ENCODE peak calls at places on chromosome 3, in six cellular contexts. One of them, this sample, is unnamed.

GRCh38 chr3:171013822-171014748 is 12.4 kb downstream of the SLC2A2 start:
- DNase-seq in cardiac muscle cell: peak; percentile 57
- DNase-seq in AG09309: no peak
- DNase-seq in astrocyte of the spinal cord: no peak
- DNase-seq in transverse colon: no peak
- DNase-seq in HepG2: peak; percentile 96
- DNase-seq in this sample: no peak

GRCh38 chr3:43505351-43505750 is 116.5 kb downstream of the ANO10 start:
- DNase-seq in cardiac muscle cell: no peak
- DNase-seq in AG09309: peak; percentile 37
- DNase-seq in astrocyte of the spinal cord: peak; percentile 29
- DNase-seq in transverse colon: no peak
- DNase-seq in HepG2: no peak
- DNase-seq in this sample: no peak

GRCh38 chr3:10317961-10318350 is 3.0 kb downstream of the SEC13 start:
- DNase-seq in cardiac muscle cell: no peak
- DNase-seq in AG09309: no peak
- DNase-seq in astrocyte of the spinal cord: no peak
- DNase-seq in transverse colon: no peak
- DNase-seq in HepG2: no peak
- DNase-seq in this sample: no peak

GRCh38 chr3:13537926-13538325 is 11.0 kb upstream of the FBLN2 start:
- DNase-seq in cardiac muscle cell: peak; percentile 81
- DNase-seq in AG09309: peak; percentile 94
- DNase-seq in astrocyte of the spinal cord: peak; percentile 93
- DNase-seq in transverse colon: no peak
- DNase-seq in HepG2: no peak
- DNase-seq in this sample: peak; percentile 96

GRCh38 chr3:118244761-118245160 is 789.9 kb downstream of the IGSF11 start:
- DNase-seq in cardiac muscle cell: no peak
- DNase-seq in AG09309: no peak
- DNase-seq in astrocyte of the spinal cord: no peak
- DNase-seq in transverse colon: no peak
- DNase-seq in HepG2: no peak
- DNase-seq in this sample: no peak

GRCh38 chr3:190175490-190175889 is 54.8 kb upstream of the P3H2 start:
- DNase-seq in cardiac muscle cell: peak; percentile 25
- DNase-seq in AG09309: no peak
- DNase-seq in astrocyte of the spinal cord: no peak
- DNase-seq in transverse colon: no peak
- DNase-seq in HepG2: no peak
- DNase-seq in this sample: no peak

GRCh38 chr3:29144807-29145206 is 136.1 kb upstream of the RBMS3 start:
- DNase-seq in cardiac muscle cell: peak; percentile 80
- DNase-seq in AG09309: peak; percentile 8
- DNase-seq in astrocyte of the spinal cord: peak; percentile 78
- DNase-seq in transverse colon: peak; percentile 8
- DNase-seq in HepG2: no peak
- DNase-seq in this sample: peak; percentile 24

GRCh38 chr3:193829781-193830180 is 236.8 kb downstream of the OPA1 start:
- DNase-seq in cardiac muscle cell: peak; percentile 32
- DNase-seq in AG09309: no peak
- DNase-seq in astrocyte of the spinal cord: peak; percentile 81
- DNase-seq in transverse colon: peak; percentile 37
- DNase-seq in HepG2: no peak
- DNase-seq in this sample: no peak

GRCh38 chr3:130093741-130094391 is 12.2 kb downstream of the ALG1L2 start:
- DNase-seq in cardiac muscle cell: no peak
- DNase-seq in AG09309: no peak
- DNase-seq in astrocyte of the spinal cord: no peak
- DNase-seq in transverse colon: peak; percentile 57
- DNase-seq in HepG2: no peak
- DNase-seq in this sample: no peak

GRCh38 chr3:108175352-108175751 is 46.9 kb downstream of the IFT57 start:
- DNase-seq in cardiac muscle cell: no peak
- DNase-seq in AG09309: no peak
- DNase-seq in astrocyte of the spinal cord: peak; percentile 28
- DNase-seq in transverse colon: no peak
- DNase-seq in HepG2: no peak
- DNase-seq in this sample: no peak

GRCh38 chr3:21260507-21260906 is 490.5 kb downstream of the ZNF385D start:
- DNase-seq in cardiac muscle cell: no peak
- DNase-seq in AG09309: no peak
- DNase-seq in astrocyte of the spinal cord: no peak
- DNase-seq in transverse colon: no peak
- DNase-seq in HepG2: no peak
- DNase-seq in this sample: no peak

GRCh38 chr3:168865022-168865551 is 769.4 kb upstream of the GOLIM4 start:
- DNase-seq in cardiac muscle cell: peak; percentile 60
- DNase-seq in AG09309: no peak
- DNase-seq in astrocyte of the spinal cord: peak; percentile 66
- DNase-seq in transverse colon: no peak
- DNase-seq in HepG2: no peak
- DNase-seq in this sample: peak; percentile 19

GRCh38 chr3:168951368-168951767 is 712.1 kb downstream of the MECOM start:
- DNase-seq in cardiac muscle cell: no peak
- DNase-seq in AG09309: no peak
- DNase-seq in astrocyte of the spinal cord: no peak
- DNase-seq in transverse colon: no peak
- DNase-seq in HepG2: peak; percentile 24
- DNase-seq in this sample: no peak

GRCh38 chr3:11660242-11660641 is 16.5 kb upstream of the VGLL4 start:
- DNase-seq in cardiac muscle cell: no peak
- DNase-seq in AG09309: no peak
- DNase-seq in astrocyte of the spinal cord: no peak
- DNase-seq in transverse colon: peak; percentile 33
- DNase-seq in HepG2: peak; percentile 16
- DNase-seq in this sample: no peak

GRCh38 chr3:170469151-170470062 is 50.7 kb downstream of the CLDN11 start:
- DNase-seq in cardiac muscle cell: no peak
- DNase-seq in AG09309: peak; percentile 89
- DNase-seq in astrocyte of the spinal cord: peak; percentile 65
- DNase-seq in transverse colon: no peak
- DNase-seq in HepG2: no peak
- DNase-seq in this sample: peak; percentile 95

GRCh38 chr3:113867506-113867905 is 28.9 kb downstream of the GRAMD1C start:
- DNase-seq in cardiac muscle cell: no peak
- DNase-seq in AG09309: no peak
- DNase-seq in astrocyte of the spinal cord: peak; percentile 75
- DNase-seq in transverse colon: no peak
- DNase-seq in HepG2: no peak
- DNase-seq in this sample: no peak

GRCh38 chr3:170321326-170322034 is 36.0 kb upstream of the SKIL start:
- DNase-seq in cardiac muscle cell: no peak
- DNase-seq in AG09309: no peak
- DNase-seq in astrocyte of the spinal cord: peak; percentile 31
- DNase-seq in transverse colon: no peak
- DNase-seq in HepG2: no peak
- DNase-seq in this sample: no peak

GRCh38 chr3:179451335-179452165 is at the start of gene GNB4:
- DNase-seq in cardiac muscle cell: peak; percentile 93
- DNase-seq in AG09309: peak; percentile 40
- DNase-seq in astrocyte of the spinal cord: peak; percentile 89
- DNase-seq in transverse colon: peak; percentile 62
- DNase-seq in HepG2: no peak
- DNase-seq in this sample: peak; percentile 55

GRCh38 chr3:156727519-156728205 is 53.3 kb downstream of the TIPARP start:
- DNase-seq in cardiac muscle cell: no peak
- DNase-seq in AG09309: no peak
- DNase-seq in astrocyte of the spinal cord: no peak
- DNase-seq in transverse colon: no peak
- DNase-seq in HepG2: no peak
- DNase-seq in this sample: no peak

GRCh38 chr3:103002447-103002846 is 567.6 kb downstream of the ZPLD1 start:
- DNase-seq in cardiac muscle cell: no peak
- DNase-seq in AG09309: no peak
- DNase-seq in astrocyte of the spinal cord: peak; percentile 54
- DNase-seq in transverse colon: no peak
- DNase-seq in HepG2: no peak
- DNase-seq in this sample: no peak

GRCh38 chr3:185658504-185658912 is 72.4 kb downstream of the SENP2 start:
- DNase-seq in cardiac muscle cell: peak; percentile 97
- DNase-seq in AG09309: peak; percentile 97
- DNase-seq in astrocyte of the spinal cord: peak; percentile 97
- DNase-seq in transverse colon: peak; percentile 65
- DNase-seq in HepG2: peak; percentile 14
- DNase-seq in this sample: peak; percentile 67

GRCh38 chr3:49607796-49608195 is 53.5 kb downstream of the BSN start:
- DNase-seq in cardiac muscle cell: no peak
- DNase-seq in AG09309: no peak
- DNase-seq in astrocyte of the spinal cord: no peak
- DNase-seq in transverse colon: no peak
- DNase-seq in HepG2: no peak
- DNase-seq in this sample: no peak

GRCh38 chr3:72848703-72849081 is 447 bp upstream of the SHQ1 start:
- DNase-seq in cardiac muscle cell: no peak
- DNase-seq in AG09309: no peak
- DNase-seq in astrocyte of the spinal cord: no peak
- DNase-seq in transverse colon: no peak
- DNase-seq in HepG2: no peak
- DNase-seq in this sample: no peak

GRCh38 chr3:188947983-188948657 is 223.7 kb upstream of the TPRG1 start:
- DNase-seq in cardiac muscle cell: peak; percentile 100
- DNase-seq in AG09309: peak; percentile 61
- DNase-seq in astrocyte of the spinal cord: peak; percentile 100
- DNase-seq in transverse colon: peak; percentile 91
- DNase-seq in HepG2: no peak
- DNase-seq in this sample: peak; percentile 89

GRCh38 chr3:124467980-124468902 is 262.0 kb upstream of the UMPS start:
- DNase-seq in cardiac muscle cell: peak; percentile 52
- DNase-seq in AG09309: no peak
- DNase-seq in astrocyte of the spinal cord: peak; percentile 36
- DNase-seq in transverse colon: peak; percentile 41
- DNase-seq in HepG2: peak; percentile 20
- DNase-seq in this sample: no peak

GRCh38 chr3:122923611-122924010 is 104.0 kb downstream of the SEMA5B start:
- DNase-seq in cardiac muscle cell: no peak
- DNase-seq in AG09309: no peak
- DNase-seq in astrocyte of the spinal cord: no peak
- DNase-seq in transverse colon: no peak
- DNase-seq in HepG2: no peak
- DNase-seq in this sample: no peak

GRCh38 chr3:146747928-146748327 is 142.8 kb upstream of the PLSCR5 start:
- DNase-seq in cardiac muscle cell: peak; percentile 28
- DNase-seq in AG09309: peak; percentile 32
- DNase-seq in astrocyte of the spinal cord: peak; percentile 79
- DNase-seq in transverse colon: no peak
- DNase-seq in HepG2: no peak
- DNase-seq in this sample: peak; percentile 37

GRCh38 chr3:130490246-130490645 is 26.7 kb upstream of the COL6A6 start:
- DNase-seq in cardiac muscle cell: peak; percentile 19
- DNase-seq in AG09309: no peak
- DNase-seq in astrocyte of the spinal cord: no peak
- DNase-seq in transverse colon: no peak
- DNase-seq in HepG2: no peak
- DNase-seq in this sample: no peak

GRCh38 chr3:114892117-114892870 is 254.8 kb downstream of the ZBTB20 start:
- DNase-seq in cardiac muscle cell: no peak
- DNase-seq in AG09309: no peak
- DNase-seq in astrocyte of the spinal cord: no peak
- DNase-seq in transverse colon: no peak
- DNase-seq in HepG2: no peak
- DNase-seq in this sample: no peak

GRCh38 chr3:65963787-65964707 is 74.7 kb downstream of the MAGI1 start:
- DNase-seq in cardiac muscle cell: peak; percentile 91
- DNase-seq in AG09309: peak; percentile 74
- DNase-seq in astrocyte of the spinal cord: peak; percentile 90
- DNase-seq in transverse colon: no peak
- DNase-seq in HepG2: peak; percentile 47
- DNase-seq in this sample: peak; percentile 57
- H3K4me3 ChIP-seq in cardiac muscle cell: no peak overlapping the region
- H3K4me3 ChIP-seq in AG09309: no peak overlapping the region
- H3K4me3 ChIP-seq in astrocyte of the spinal cord: no peak overlapping the region
- H3K4me3 ChIP-seq in transverse colon: no peak overlapping the region
- H3K4me3 ChIP-seq in HepG2: no peak overlapping the region
- H3K4me3 ChIP-seq in this sample: no peak overlapping the region

DNA sequence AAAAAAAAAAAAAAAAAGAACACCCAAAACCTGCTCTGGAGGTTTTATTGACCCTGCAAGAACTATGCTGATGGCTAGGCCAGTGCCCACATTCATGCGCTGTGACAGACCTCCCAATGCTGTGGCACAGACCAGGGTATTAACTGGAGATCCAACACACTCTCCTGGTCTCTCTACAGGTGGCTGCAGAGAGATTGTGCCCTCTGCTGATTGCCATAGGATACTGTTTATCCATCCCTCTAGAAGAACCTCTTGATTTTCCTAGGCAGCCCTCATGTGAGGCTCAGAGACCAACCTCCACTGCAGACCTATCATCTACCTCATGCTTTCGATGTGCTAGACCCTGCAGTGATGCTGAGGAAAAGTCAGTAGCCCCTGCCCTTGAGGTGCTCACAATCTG is 125.5 kb upstream of the TRIM42 start:
- DNase-seq in cardiac muscle cell: no peak
- DNase-seq in AG09309: no peak
- DNase-seq in astrocyte of the spinal cord: no peak
- DNase-seq in transverse colon: no peak
- DNase-seq in HepG2: no peak
- DNase-seq in this sample: no peak
- TF ChIP-seq CTCF in cardiac muscle cell: no peak
- TF ChIP-seq CTCF in AG09309: peak; percentile 1
- TF ChIP-seq CTCF in astrocyte of the spinal cord: no peak
- TF ChIP-seq CTCF in transverse colon: no peak
- TF ChIP-seq CTCF in HepG2: peak; percentile 6
- TF ChIP-seq CTCF in this sample: no peak

GRCh38 chr3:44970916-44971490 is 5.0 kb downstream of the ZDHHC3 start:
- DNase-seq in cardiac muscle cell: no peak
- DNase-seq in AG09309: no peak
- DNase-seq in astrocyte of the spinal cord: no peak
- DNase-seq in transverse colon: no peak
- DNase-seq in HepG2: no peak
- DNase-seq in this sample: no peak
- H3K4me3 ChIP-seq in cardiac muscle cell: no peak overlapping the region
- H3K4me3 ChIP-seq in AG09309: no peak overlapping the region
- H3K4me3 ChIP-seq in astrocyte of the spinal cord: no peak overlapping the region
- H3K4me3 ChIP-seq in transverse colon: no peak overlapping the region
- H3K4me3 ChIP-seq in HepG2: no peak overlapping the region
- H3K4me3 ChIP-seq in this sample: no peak overlapping the region

DNA sequence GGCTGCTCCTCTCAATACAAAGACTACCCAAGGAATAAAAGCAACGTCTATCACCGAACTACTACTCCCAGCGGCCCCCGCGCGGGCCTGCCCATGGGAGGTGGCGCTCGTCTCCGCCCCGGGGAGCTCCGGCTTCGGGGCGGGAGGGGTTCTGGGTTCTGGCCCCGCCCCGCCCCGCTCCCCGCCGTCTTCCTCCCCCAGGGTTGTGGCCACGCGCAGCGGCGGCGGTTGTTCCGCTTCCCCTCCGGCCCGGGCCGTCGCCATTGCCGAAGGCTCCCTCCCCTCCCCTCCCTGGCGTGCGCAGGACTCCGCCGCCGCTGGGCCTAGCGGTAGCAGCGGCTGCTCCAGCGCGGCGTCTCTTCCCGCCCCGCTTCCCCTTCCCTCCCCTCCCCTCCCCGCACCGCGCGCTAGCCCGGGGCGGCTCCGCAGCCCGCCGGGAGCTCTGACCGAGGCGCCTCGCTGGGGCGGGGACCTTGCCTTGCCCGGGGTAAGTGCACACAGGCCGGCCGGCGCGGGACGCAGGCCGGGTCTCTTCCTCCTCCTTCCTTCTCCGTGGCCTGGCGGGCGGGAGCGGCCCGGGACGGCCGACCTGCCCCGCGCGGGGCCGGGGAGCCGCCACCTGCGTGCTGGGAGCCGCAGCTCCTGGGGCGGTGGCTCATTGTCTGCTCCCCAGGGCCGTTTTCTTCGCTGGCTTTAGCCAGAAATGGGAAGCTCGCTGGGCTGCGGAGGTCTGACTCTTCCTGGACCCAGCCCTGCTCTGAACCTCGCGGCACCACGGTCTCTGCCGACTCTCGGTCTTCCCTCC is at the start of gene PAK2:
- DNase-seq in cardiac muscle cell: peak; percentile 93
- DNase-seq in AG09309: no peak
- DNase-seq in astrocyte of the spinal cord: peak; percentile 90
- DNase-seq in transverse colon: peak; percentile 95
- DNase-seq in HepG2: peak; percentile 71
- DNase-seq in this sample: peak; percentile 27
- TF ChIP-seq CTCF in cardiac muscle cell: no peak
- TF ChIP-seq CTCF in AG09309: no peak
- TF ChIP-seq CTCF in astrocyte of the spinal cord: no peak
- TF ChIP-seq CTCF in transverse colon: peak; percentile 11
- TF ChIP-seq CTCF in HepG2: peak; percentile 23
- TF ChIP-seq CTCF in this sample: no peak